ENCODE peak calls at places on chromosome 18, in ten cellular contexts. U is amniotic stem cell; W is CD4-positive, alpha-beta memory T cell; L is NCI-H1694; T is astrocyte of the spinal cord; R is amniotic epithelial cell; J is heart right ventricle; N is tibial artery; K is activated T-helper 1 cell treated with Interleukin-2 at 50 U/mL for 16 hours; I is GM03348. A is an unnamed sample.

GRCh38 chr18:22465859-22466602 is 48.3 kb upstream of the CTAGE1 start:
- DNase-seq in K (no peak), W (no peak), N (peak), L (no peak), I (peak), U (peak), J (peak), R (peak), T (peak), A (peak)

GRCh38 chr18:80181642-80182461 is 65.5 kb downstream of the PARD6G start:
- DNase-seq in U (no peak), I (no peak), L (no peak), R (no peak), J (no peak), N (peak), W (no peak), T (no peak), K (no peak), A (no peak)

GRCh38 chr18:79949571-79950439 is 1.6 kb downstream of the SLC66A2 start:
- DNase-seq in L (no peak), R (no peak), W (no peak), K (no peak), N (peak), I (no peak), U (no peak), J (peak), T (no peak), A (peak)

GRCh38 chr18:3998698-3999333 is 456.3 kb downstream of the DLGAP1 start:
- DNase-seq in L (peak), W (no peak), N (no peak), K (no peak), U (peak), I (peak), R (peak), J (no peak), T (peak), A (no peak)

GRCh38 chr18:3152294-3152693 is 67.5 kb downstream of the MYOM1 start:
- DNase-seq in L (no peak), U (no peak), W (no peak), J (no peak), K (no peak), N (no peak), T (no peak), R (no peak), I (no peak), A (no peak)

GRCh38 chr18:5075297-5075696 is 121.8 kb downstream of the AKAIN1 start:
- DNase-seq in R (no peak), K (no peak), U (no peak), J (no peak), I (no peak), L (no peak), T (no peak), W (no peak), N (no peak), A (no peak)

GRCh38 chr18:79208882-79209281 is 139.7 kb downstream of the ATP9B start:
- DNase-seq in R (no peak), K (no peak), W (no peak), I (no peak), U (no peak), L (no peak), T (no peak), J (no peak), N (no peak), A (peak)

GRCh38 chr18:44246001-44246400 is 434.7 kb upstream of the SETBP1 start:
- DNase-seq in T (peak), W (no peak), N (no peak), K (no peak), J (no peak), I (no peak), R (peak), U (no peak), L (no peak), A (no peak)

GRCh38 chr18:48952287-48953095 is 1.7 kb upstream of the SMAD7 start:
- DNase-seq in K (no peak), U (peak), R (peak), I (peak), W (peak), N (peak), J (peak), T (peak), L (no peak), A (peak)

GRCh38 chr18:62751341-62751821 is 36.0 kb downstream of the PHLPP1 start:
- DNase-seq in W (no peak), N (no peak), U (no peak), K (no peak), R (peak), L (no peak), I (peak), T (peak), J (peak), A (no peak)

GRCh38 chr18:46051731-46052461 is 20.2 kb downstream of the PSTPIP2 start:
- DNase-seq in U (no peak), J (no peak), L (no peak), N (no peak), I (peak), W (no peak), R (peak), T (peak), K (no peak), A (no peak)

GRCh38 chr18:80176334-80177080 is 67.4 kb downstream of the ADNP2 start:
- DNase-seq in R (no peak), L (peak), N (no peak), W (no peak), K (no peak), I (peak), T (no peak), U (no peak), J (no peak), A (no peak)

GRCh38 chr18:44895176-44895798 is 214.6 kb downstream of the SETBP1 start:
- DNase-seq in J (peak), K (no peak), T (peak), N (no peak), W (no peak), U (no peak), R (peak), I (peak), L (no peak), A (peak)

GRCh38 chr18:1914489-1914888 is 656.8 kb downstream of the METTL4 start:
- DNase-seq in J (no peak), N (no peak), U (no peak), K (no peak), I (no peak), L (no peak), R (peak), T (peak), W (no peak), A (no peak)

GRCh38 chr18:48904086-48904485 is 46.7 kb downstream of the SMAD7 start:
- DNase-seq in W (no peak), L (no peak), J (no peak), K (no peak), T (no peak), R (no peak), I (no peak), U (no peak), N (peak), A (no peak)

GRCh38 chr18:48539406-48540328 is 836 bp downstream of the CTIF start:
- DNase-seq in W (peak), L (no peak), K (peak), J (peak), U (peak), N (peak), R (peak), T (peak), I (peak), A (peak)

GRCh38 chr18:27313678-27314077 is 128.6 kb upstream of the CHST9 start:
- DNase-seq in W (no peak), J (no peak), L (no peak), K (no peak), R (no peak), U (no peak), N (no peak), T (no peak), I (no peak), A (no peak)

GRCh38 chr18:70673834-70674233 is 385.0 kb downstream of the SOCS6 start:
- DNase-seq in N (no peak), R (no peak), W (no peak), J (no peak), L (no peak), T (no peak), I (no peak), K (no peak), U (no peak), A (no peak)

GRCh38 chr18:10482985-10483949 is 28.8 kb downstream of the APCDD1 start:
- DNase-seq in K (no peak), I (no peak), L (no peak), U (no peak), T (no peak), N (no peak), J (peak), W (no peak), R (no peak), A (peak)

GRCh38 chr18:23924813-23925212 is 89.7 kb upstream of the TTC39C start:
- DNase-seq in K (no peak), W (no peak), R (peak), J (no peak), T (peak), L (no peak), I (peak), U (no peak), N (no peak), A (no peak)

GRCh38 chr18:73479472-73479871 is 611.7 kb upstream of the NETO1 start:
- DNase-seq in N (no peak), R (no peak), I (peak), U (no peak), L (no peak), T (peak), J (no peak), K (no peak), W (no peak), A (no peak)

GRCh38 chr18:44411277-44411900 is 269.3 kb upstream of the SETBP1 start:
- DNase-seq in L (no peak), I (no peak), K (no peak), W (no peak), J (no peak), N (no peak), U (no peak), R (no peak), T (no peak), A (no peak)

GRCh38 chr18:49114556-49114955 is 163.8 kb upstream of the SMAD7 start:
- DNase-seq in L (no peak), N (no peak), I (no peak), U (no peak), T (no peak), J (no peak), R (no peak), K (no peak), W (no peak), A (no peak)

GRCh38 chr18:57744211-57744694 is 58.9 kb downstream of the ATP8B1 start:
- DNase-seq in T (peak), K (no peak), N (no peak), W (no peak), U (no peak), I (peak), L (no peak), J (peak), R (no peak), A (no peak)

GRCh38 chr18:58196881-58197872 is 153.2 kb downstream of the NEDD4L start:
- DNase-seq in W (no peak), R (no peak), L (no peak), K (no peak), J (no peak), U (no peak), N (no peak), I (no peak), T (no peak), A (no peak)

GRCh38 chr18:13126966-13127598 is 91.5 kb upstream of the LDLRAD4 start:
- DNase-seq in L (no peak), N (no peak), I (no peak), U (no peak), W (no peak), R (no peak), T (no peak), K (no peak), J (no peak), A (no peak)

GRCh38 chr18:54129448-54130134 is 94.9 kb downstream of the MBD2 start:
- DNase-seq in W (no peak), I (peak), K (no peak), N (no peak), T (no peak), R (no peak), L (no peak), U (no peak), J (no peak), A (no peak)

GRCh38 chr18:48050176-48050575 is 119.7 kb upstream of the SMAD2 start:
- DNase-seq in W (no peak), I (no peak), L (no peak), N (no peak), K (no peak), J (no peak), T (no peak), R (no peak), U (no peak), A (no peak)

GRCh38 chr18:22066083-22066485 is 103.3 kb upstream of the GATA6 start:
- DNase-seq in K (no peak), N (no peak), U (no peak), W (no peak), I (no peak), L (no peak), T (no peak), J (no peak), R (no peak), A (no peak)

GRCh38 chr18:11008544-11008943 is 140.8 kb downstream of the PIEZO2 start:
- DNase-seq in W (no peak), K (no peak), L (no peak), J (no peak), U (no peak), N (no peak), I (no peak), R (no peak), T (no peak), A (no peak)

GRCh38 chr18:41646915-41647314 is 308.1 kb upstream of the PIK3C3 start:
- DNase-seq in W (no peak), U (no peak), I (no peak), N (no peak), T (no peak), J (no peak), L (no peak), K (no peak), R (no peak), A (no peak)

GRCh38 chr18:48293954-48294893 is 115.0 kb downstream of the ZBTB7C start:
- DNase-seq in I (no peak), J (no peak), R (no peak), K (no peak), W (no peak), U (no peak), L (peak), N (peak), T (no peak), A (no peak)

GRCh38 chr18:74395630-74396251 is 61.4 kb downstream of the DIPK1C start:
- DNase-seq in R (no peak), W (no peak), K (no peak), T (no peak), I (no peak), J (no peak), N (no peak), U (no peak), L (no peak), A (no peak)

GRCh38 chr18:53819671-53820070 is 404.8 kb downstream of the MBD2 start:
- DNase-seq in W (no peak), L (no peak), K (no peak), I (no peak), U (no peak), R (no peak), J (no peak), T (no peak), N (no peak), A (no peak)